ENCODE peak calls at places on chromosomes 2 and 18, in five cellular contexts. L is cardiac fibroblast, S is brain microvascular endothelial cell, H is upper lobe of left lung, T is colonic mucosa. F is an unnamed sample.

GRCh38 chr2:186130678-186131511 is 355.2 kb upstream of the ZC3H15 start:
- DNase-seq in L (no peak), S (no peak), H (no peak), T (no peak), F (no peak)

GRCh38 chr2:40096360-40096759 is 317.3 kb upstream of the THUMPD2 start:
- DNase-seq in L (peak), S (peak), H (no peak), T (no peak), F (no peak)

GRCh38 chr2:108853421-108853820 is 66.8 kb downstream of the CCDC138 start:
- DNase-seq in L (no peak), S (peak), H (no peak), T (no peak), F (no peak)

GRCh38 chr18:65938592-65939372 is 188.0 kb downstream of the CDH7 start:
- DNase-seq in L (peak), S (peak), H (peak), T (peak), F (no peak)

GRCh38 chr18:60506190-60506589 is 133.6 kb upstream of the MC4R start:
- DNase-seq in L (no peak), S (no peak), H (no peak), T (no peak), F (no peak)

GRCh38 chr2:170862503-170862902 is 45.8 kb downstream of the GAD1 start:
- DNase-seq in L (no peak), S (no peak), H (no peak), T (no peak), F (no peak)

GRCh38 chr18:79581406-79581805 is 98.2 kb upstream of the CTDP1 start:
- DNase-seq in L (no peak), S (no peak), H (no peak), T (no peak), F (no peak)

GRCh38 chr2:71423817-71424420 is 29.4 kb upstream of the DYSF start:
- DNase-seq in L (no peak), S (no peak), H (no peak), T (no peak), F (no peak)

GRCh38 chr2:513981-514706 is 163.1 kb downstream of the TMEM18 start:
- DNase-seq in L (no peak), S (no peak), H (no peak), T (no peak), F (no peak)

GRCh38 chr2:30368258-30368657 is 78.8 kb upstream of the LCLAT1 start:
- DNase-seq in L (no peak), S (no peak), H (peak), T (no peak), F (no peak)

GRCh38 chr2:5933669-5934068 is 241.5 kb downstream of the SOX11 start:
- DNase-seq in L (no peak), S (no peak), H (no peak), T (no peak), F (no peak)

GRCh38 chr2:5926896-5927512 is 234.8 kb downstream of the SOX11 start:
- DNase-seq in L (no peak), S (no peak), H (no peak), T (no peak), F (no peak)

GRCh38 chr2:5938566-5938896 is 246.3 kb downstream of the SOX11 start:
- DNase-seq in L (no peak), S (no peak), H (no peak), T (no peak), F (no peak)

GRCh38 chr2:5937865-5938565 is 245.8 kb downstream of the SOX11 start:
- DNase-seq in L (no peak), S (no peak), H (peak), T (no peak), F (no peak)

DNA sequence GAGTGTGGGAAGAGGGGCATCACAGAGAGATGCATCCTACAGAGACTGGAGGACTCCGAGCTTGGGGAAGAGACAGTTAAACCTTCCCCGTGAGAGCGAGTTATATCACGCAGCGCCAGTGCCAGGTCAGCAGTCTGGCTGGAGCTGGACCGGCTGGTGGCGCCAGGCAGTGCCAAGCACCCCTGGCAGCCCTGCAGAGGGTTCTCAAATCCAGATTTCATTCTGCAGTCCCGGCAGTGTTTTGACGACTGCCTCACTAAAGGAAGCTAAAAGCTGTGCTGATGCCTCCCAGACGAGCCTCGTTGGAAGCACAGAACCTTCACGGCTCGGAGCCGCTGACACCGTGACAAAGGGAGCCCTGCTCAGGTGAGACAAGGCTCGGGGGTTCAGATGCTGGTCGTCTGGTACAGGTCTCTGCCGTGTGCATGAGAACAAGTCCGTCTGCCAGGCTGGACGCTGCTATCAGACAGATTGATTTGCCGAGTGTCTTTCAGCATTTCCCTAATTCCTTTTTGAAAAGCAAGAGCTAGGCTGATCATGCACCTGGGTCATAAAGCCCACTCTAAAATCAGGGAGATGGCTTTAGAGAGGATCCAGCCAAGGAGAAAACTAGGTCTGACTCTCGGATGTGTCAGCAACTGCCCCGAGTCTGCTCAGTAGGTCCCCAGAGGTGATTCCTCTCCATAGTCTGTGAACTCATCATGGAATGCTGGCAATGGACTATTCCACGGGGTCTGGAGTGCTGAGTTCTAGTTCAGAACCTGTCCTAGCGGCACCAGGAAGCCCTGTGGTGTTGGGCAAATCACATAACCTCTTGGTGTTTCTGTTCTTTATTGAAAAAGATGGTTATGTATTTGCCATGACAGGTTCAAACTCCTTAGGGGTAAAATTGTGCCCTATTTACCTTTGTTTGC is 240.6 kb downstream of the SOX11 start:
- DNase-seq in L (no peak), S (no peak), H (peak), T (no peak), F (no peak)
- TF ChIP-seq CTCF in L (no peak), S (no peak), H (no peak), T (no peak), F (no peak)

GRCh38 chr2:29275186-29275585 is 160.0 kb downstream of the CLIP4 start:
- DNase-seq in L (no peak), S (no peak), H (no peak), T (no peak), F (no peak)

GRCh38 chr2:29281086-29281485 is 165.9 kb downstream of the CLIP4 start:
- DNase-seq in L (no peak), S (no peak), H (no peak), T (no peak), F (no peak)

GRCh38 chr2:29273704-29274611 is 158.7 kb downstream of the CLIP4 start:
- DNase-seq in L (no peak), S (no peak), H (no peak), T (no peak), F (no peak)

GRCh38 chr2:29281585-29281984 is 166.4 kb downstream of the CLIP4 start:
- DNase-seq in L (peak), S (peak), H (no peak), T (no peak), F (no peak)

DNA sequence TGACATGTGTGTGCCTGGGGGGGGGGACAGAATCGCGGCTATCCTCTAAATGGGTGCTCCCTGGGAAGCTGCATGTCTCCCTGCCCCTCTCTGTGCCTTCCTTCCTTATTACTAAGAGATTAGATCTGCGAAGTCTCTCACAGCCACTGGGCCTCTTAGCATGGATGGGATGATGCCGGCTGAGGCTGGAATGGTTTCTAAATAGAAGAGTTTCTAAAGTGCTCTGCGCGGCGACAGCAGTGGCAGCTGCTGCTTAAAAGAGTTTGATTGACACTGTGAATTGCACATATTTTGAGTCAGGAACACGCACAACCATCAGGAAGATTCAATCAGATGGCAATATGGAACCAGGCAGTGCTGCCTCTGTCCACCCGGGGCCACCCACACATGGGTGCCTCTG is 163.7 kb downstream of the CLIP4 start:
- DNase-seq in L (no peak), S (no peak), H (no peak), T (no peak), F (no peak)
- TF ChIP-seq CTCF in L (no peak), S (no peak), H (no peak), T (no peak), F (no peak)

GRCh38 chr2:67579207-67579606 is 182.1 kb downstream of the ETAA1 start:
- DNase-seq in L (no peak), S (no peak), H (no peak), T (no peak), F (no peak)

GRCh38 chr2:67583185-67583584 is 186.1 kb downstream of the ETAA1 start:
- DNase-seq in L (no peak), S (no peak), H (no peak), T (no peak), F (no peak)

GRCh38 chr2:67585400-67585799 is 188.3 kb downstream of the ETAA1 start:
- DNase-seq in L (peak), S (no peak), H (no peak), T (no peak), F (no peak)

GRCh38 chr2:67579791-67580190 is 182.7 kb downstream of the ETAA1 start:
- DNase-seq in L (no peak), S (no peak), H (no peak), T (no peak), F (no peak)

DNA sequence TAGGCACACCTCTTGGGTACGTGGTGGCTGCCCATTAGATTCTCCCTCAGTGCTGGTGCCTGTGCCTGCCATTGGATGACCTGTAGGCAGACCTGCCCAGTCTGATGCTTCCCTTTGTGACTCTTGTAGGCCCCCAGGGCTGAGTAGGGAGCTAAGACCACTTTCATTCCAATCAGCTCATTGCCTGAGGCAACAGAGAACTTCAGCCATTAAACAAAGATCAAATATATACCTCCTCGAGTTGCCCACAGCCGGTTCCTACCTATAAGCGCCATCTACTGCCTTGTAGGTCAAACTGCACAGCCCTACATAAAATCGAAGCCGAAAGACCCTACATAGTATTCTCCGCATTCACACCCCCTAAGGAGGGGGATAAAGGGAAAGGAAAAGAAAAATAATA is 184.6 kb downstream of the ETAA1 start:
- DNase-seq in L (no peak), S (no peak), H (no peak), T (no peak), F (no peak)
- TF ChIP-seq CTCF in L (peak), S (peak), H (no peak), T (peak), F (no peak)

GRCh38 chr2:135944625-135945024 is 40.8 kb downstream of the DARS1 start:
- DNase-seq in L (no peak), S (no peak), H (no peak), T (no peak), F (no peak)
- TF ChIP-seq CTCF in L (no peak), S (no peak), H (no peak), T (no peak), F (no peak)

GRCh38 chr2:33670392-33670937 is 71.4 kb upstream of the FAM98A start:
- DNase-seq in L (no peak), S (no peak), H (no peak), T (no peak), F (no peak)
- TF ChIP-seq CTCF in L (peak), S (no peak), H (no peak), T (no peak), F (no peak)